ENCODE peak calls at places on chromosomes 13 and 19, in ten cellular contexts. B is dorsolateral prefrontal cortex, Z is NB4, V is sigmoid colon, L is HCT116, T is fibroblast of pulmonary artery, G is epithelial cell of esophagus, N is lower leg skin, W is NT2/D1, U is cardiac fibroblast. Y is an unnamed sample.

GRCh38 chr13:106533940-106534843 is 1.3 kb downstream of the EFNB2 start:
- DNase-seq in T (peak; percentile 69), L (no peak), V (peak; percentile 78), W (no peak), B (no peak), G (peak; percentile 60), Z (no peak), U (peak; percentile 76), N (peak; percentile 89), Y (peak; percentile 78)

GRCh38 chr19:3094638-3095374 is 644 bp downstream of the GNA11 start:
- DNase-seq in N (no peak), W (no peak), T (peak; percentile 17), G (peak; percentile 38), U (peak; percentile 28), L (no peak), B (no peak), V (no peak), Z (peak; percentile 51), Y (no peak)

GRCh38 chr13:39554371-39554770 is 48.6 kb downstream of the LHFPL6 start:
- DNase-seq in T (no peak), W (no peak), L (no peak), N (no peak), V (no peak), B (no peak), U (no peak), Z (no peak), G (no peak), Y (no peak)

GRCh38 chr13:100209857-100210580 is 121.1 kb downstream of the PCCA start:
- DNase-seq in U (peak; percentile 75), L (peak; percentile 23), Z (no peak), V (no peak), B (no peak), T (peak; percentile 50), G (peak; percentile 70), W (no peak), N (no peak), Y (no peak)

GRCh38 chr19:56543776-56544175 is 5.0 kb downstream of the ZFP28 start:
- DNase-seq in V (no peak), Z (no peak), B (no peak), W (no peak), U (no peak), N (no peak), G (no peak), L (no peak), T (no peak), Y (no peak)

GRCh38 chr13:97030705-97031452 is 36.6 kb upstream of the OXGR1 start:
- DNase-seq in T (peak; percentile 87), W (no peak), U (peak; percentile 84), G (peak; percentile 46), L (peak; percentile 46), N (no peak), B (no peak), Z (peak; percentile 65), V (no peak), Y (no peak)

GRCh38 chr13:94710881-94711560 is 1.3 kb downstream of the SOX21 start:
- DNase-seq in W (no peak), B (no peak), V (no peak), T (no peak), Z (no peak), N (no peak), U (no peak), G (peak; percentile 34), L (no peak), Y (no peak)

GRCh38 chr19:38417544-38418506 is 8.2 kb downstream of the RASGRP4 start:
- DNase-seq in V (peak; percentile 80), W (no peak), B (no peak), G (peak; percentile 35), Z (peak; percentile 69), U (no peak), L (peak; percentile 66), N (peak; percentile 93), T (no peak), Y (no peak)

GRCh38 chr19:3123956-3124355 is 11.9 kb upstream of the GNA15 start:
- DNase-seq in T (no peak), N (no peak), U (no peak), G (no peak), L (no peak), Z (no peak), B (no peak), V (no peak), W (no peak), Y (no peak)

GRCh38 chr13:96940961-96941360 is 53.3 kb downstream of the OXGR1 start:
- DNase-seq in T (peak; percentile 3), U (peak; percentile 23), N (no peak), G (peak; percentile 89), B (no peak), W (no peak), Z (no peak), V (no peak), L (no peak), Y (no peak)

GRCh38 chr19:23366437-23366836 is 28.8 kb downstream of the ZNF91 start:
- DNase-seq in V (no peak), Z (no peak), U (no peak), W (no peak), T (no peak), B (no peak), L (no peak), G (no peak), N (no peak), Y (no peak)

GRCh38 chr13:51721485-51721884 is 82.5 kb downstream of the DHRS12 start:
- DNase-seq in B (no peak), L (no peak), T (no peak), Z (no peak), V (peak; percentile 71), W (no peak), N (no peak), U (no peak), G (no peak), Y (no peak)

GRCh38 chr19:3612901-3613741 is 6.4 kb upstream of the TBXA2R start:
- DNase-seq in L (no peak), Z (no peak), N (no peak), V (no peak), B (no peak), T (no peak), G (no peak), U (no peak), W (no peak), Y (no peak)

GRCh38 chr13:67119481-67119883 is 110.7 kb downstream of the PCDH9 start:
- DNase-seq in L (peak; percentile 8), G (peak; percentile 95), Z (no peak), U (peak; percentile 99), W (no peak), N (no peak), T (peak; percentile 93), V (no peak), B (no peak), Y (no peak)

GRCh38 chr13:98556968-98557591 is 19.8 kb downstream of the STK24 start:
- DNase-seq in W (no peak), N (peak; percentile 71), Z (no peak), U (no peak), L (no peak), V (peak; percentile 53), G (peak; percentile 29), T (no peak), B (no peak), Y (peak; percentile 51)

GRCh38 chr13:25930655-25931054 is 121.2 kb downstream of the SHISA2 start:
- DNase-seq in U (no peak), L (no peak), B (no peak), N (no peak), W (no peak), T (no peak), V (no peak), G (no peak), Z (no peak), Y (no peak)

GRCh38 chr19:11806354-11807098 is 7.5 kb upstream of the ZNF440 start:
- DNase-seq in Z (no peak), N (no peak), U (peak; percentile 14), B (no peak), L (no peak), T (no peak), G (no peak), V (no peak), W (no peak), Y (no peak)

GRCh38 chr19:15913384-15913783 is 15.5 kb upstream of the CYP4F2 start:
- DNase-seq in L (no peak), Z (no peak), G (no peak), B (no peak), N (no peak), U (no peak), T (no peak), V (no peak), W (no peak), Y (no peak)

GRCh38 chr13:27969073-27969865 is at the start of gene CDX2:
- DNase-seq in L (peak; percentile 55), Z (peak; percentile 50), V (no peak), U (no peak), G (no peak), B (no peak), T (no peak), W (no peak), N (peak; percentile 73), Y (peak; percentile 37)
- H3K4me3 ChIP-seq in L (peak within 1 kb of the TSS; percentile 84), Z (peak within 1 kb of the TSS; percentile 48), V (no peak within 1 kb of the TSS), U (no peak within 1 kb of the TSS), G (no peak within 1 kb of the TSS), B (no peak within 1 kb of the TSS), T (no peak within 1 kb of the TSS), W (peak within 1 kb of the TSS; percentile 36), N (no peak within 1 kb of the TSS), Y (peak within 1 kb of the TSS; percentile 39)

GRCh38 chr13:36674337-36675212 is 755 bp downstream of the SERTM1 start:
- DNase-seq in W (no peak), U (no peak), G (no peak), L (no peak), V (no peak), N (no peak), Z (no peak), B (no peak), T (no peak), Y (no peak)
- H3K4me3 ChIP-seq in W (peak overlapping the region; percentile 71), U (no peak overlapping the region), G (no peak overlapping the region), L (no peak overlapping the region), V (no peak overlapping the region), N (no peak overlapping the region), Z (no peak overlapping the region), B (peak overlapping the region; percentile 38), T (no peak overlapping the region), Y (peak overlapping the region; percentile 36)

DNA sequence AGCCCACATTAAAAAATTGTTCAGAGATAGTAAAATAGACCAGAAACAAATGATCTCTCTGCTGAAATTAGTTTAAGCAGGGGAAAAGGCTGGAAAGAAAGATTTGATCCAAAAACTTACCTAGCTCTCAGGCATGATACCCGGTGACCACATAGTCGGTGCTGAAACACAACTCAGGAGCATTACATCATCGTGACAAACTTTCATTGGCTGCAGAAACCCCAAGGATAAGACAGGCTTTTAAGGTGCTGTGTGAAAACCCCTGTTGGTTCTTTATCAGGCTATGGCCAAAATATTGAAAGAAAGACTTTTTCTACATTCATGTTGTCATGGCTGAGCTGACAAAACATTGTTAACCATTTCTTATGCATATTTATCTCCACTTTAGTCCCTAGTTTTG is 171.7 kb upstream of the KLF12 start:
- DNase-seq in B (no peak), V (no peak), U (peak; percentile 17), W (no peak), T (no peak), N (no peak), L (no peak), Z (no peak), G (peak; percentile 47), Y (no peak)
- H3K4me3 ChIP-seq in B (no peak overlapping the region), V (no peak overlapping the region), U (no peak overlapping the region), W (no peak overlapping the region), T (no peak overlapping the region), N (no peak overlapping the region), L (no peak overlapping the region), Z (no peak overlapping the region), G (no peak overlapping the region), Y (no peak overlapping the region)

DNA sequence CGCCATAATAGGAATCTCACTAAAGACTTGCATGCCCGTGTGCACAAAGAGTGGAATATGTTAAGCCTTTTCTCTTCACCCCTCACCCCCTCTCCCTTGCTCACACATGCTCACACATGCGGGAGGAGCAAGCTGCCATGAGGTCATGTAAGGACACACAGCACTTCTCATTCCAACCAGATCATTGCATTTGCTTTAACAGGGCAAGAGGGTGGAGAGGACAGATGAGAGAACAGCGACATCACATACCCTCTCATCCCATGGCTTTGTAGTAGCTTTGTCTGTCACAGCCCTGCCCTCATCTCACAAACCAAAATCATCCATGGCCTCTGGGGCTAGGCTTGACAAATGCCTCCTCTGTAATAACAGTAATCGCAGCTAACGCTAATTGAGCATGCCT is 145.6 kb upstream of the FRY start:
- DNase-seq in W (no peak), T (no peak), G (no peak), L (no peak), V (no peak), N (no peak), Z (peak; percentile 72), U (peak; percentile 49), B (no peak), Y (no peak)
- H3K4me3 ChIP-seq in W (no peak overlapping the region), T (no peak overlapping the region), G (no peak overlapping the region), L (no peak overlapping the region), V (no peak overlapping the region), N (no peak overlapping the region), Z (no peak overlapping the region), U (no peak overlapping the region), B (no peak overlapping the region), Y (no peak overlapping the region)

Y was measured in ascending aorta.